ENCODE peak calls at places on chromosomes 2 and 18, in six cellular contexts. L, Q, O, F, W and Z are unnamed samples.

GRCh38 chr18:13235981-13236380 is 17.4 kb downstream of the LDLRAD4 start:
- DNase-seq in F (no peak), L (peak; percentile 50), W (no peak), O (peak; percentile 83), Q (no peak), Z (no peak)

GRCh38 chr2:145846986-145847385 is 1327.1 kb upstream of the ZEB2 start:
- DNase-seq in F (no peak), Q (no peak), O (no peak), L (no peak), W (no peak), Z (no peak)

GRCh38 chr2:98583866-98584618 is 24.3 kb downstream of the COA5 start:
- DNase-seq in Q (no peak), W (no peak), F (no peak), O (peak; percentile 28), L (peak; percentile 62), Z (no peak)

GRCh38 chr2:175463639-175464310 is 282.3 kb upstream of the ATP5MC3 start:
- DNase-seq in Q (no peak), L (no peak), F (no peak), O (no peak), W (no peak), Z (peak; percentile 99)

GRCh38 chr18:76256897-76257500 is 238.0 kb downstream of the ZNF516 start:
- DNase-seq in Q (peak; percentile 10), F (peak; percentile 59), O (no peak), L (peak; percentile 72), W (peak; percentile 30), Z (peak; percentile 43)

GRCh38 chr2:143110759-143111428 is 18.3 kb upstream of the ARHGAP15 start:
- DNase-seq in F (peak; percentile 24), W (peak; percentile 6), L (peak; percentile 80), Q (peak; percentile 47), O (peak; percentile 16), Z (peak; percentile 83)

GRCh38 chr2:127609031-127609751 is 36.8 kb upstream of the GPR17 start:
- DNase-seq in Q (no peak), L (peak; percentile 1), O (no peak), F (no peak), W (no peak), Z (no peak)

GRCh38 chr18:9851511-9851910 is 34.3 kb upstream of the TXNDC2 start:
- DNase-seq in F (no peak), W (no peak), Q (no peak), L (no peak), O (no peak), Z (peak; percentile 76)

GRCh38 chr18:77106331-77106730 is 26.3 kb downstream of the MBP start:
- DNase-seq in Q (no peak), O (peak; percentile 48), F (no peak), W (no peak), L (no peak), Z (peak; percentile 95)

GRCh38 chr2:148745151-148745851 is 100.8 kb downstream of the EPC2 start:
- DNase-seq in W (no peak), F (no peak), Q (no peak), L (no peak), O (no peak), Z (no peak)

GRCh38 chr2:171723724-171724683 is 36.7 kb downstream of the DYNC1I2 start:
- DNase-seq in O (no peak), Q (peak; percentile 18), L (no peak), W (no peak), F (peak; percentile 20), Z (peak; percentile 14)

GRCh38 chr2:119109823-119110222 is 48.7 kb downstream of the C1QL2 start:
- DNase-seq in Q (no peak), O (no peak), L (peak; percentile 71), W (no peak), F (no peak), Z (no peak)

GRCh38 chr2:223109341-223109740 is 57.4 kb downstream of the KCNE4 start:
- DNase-seq in O (no peak), F (peak; percentile 20), L (no peak), W (no peak), Q (no peak), Z (no peak)

GRCh38 chr2:223104336-223104735 is 52.3 kb downstream of the KCNE4 start:
- DNase-seq in W (no peak), O (no peak), Q (no peak), F (no peak), L (no peak), Z (peak; percentile 52)

GRCh38 chr2:223104741-223105140 is 52.8 kb downstream of the KCNE4 start:
- DNase-seq in O (no peak), F (no peak), W (no peak), L (no peak), Q (no peak), Z (no peak)

GRCh38 chr2:223108376-223109100 is 56.5 kb downstream of the KCNE4 start:
- DNase-seq in O (no peak), Q (no peak), W (no peak), L (peak; percentile 51), F (peak; percentile 26), Z (peak; percentile 25)

DNA sequence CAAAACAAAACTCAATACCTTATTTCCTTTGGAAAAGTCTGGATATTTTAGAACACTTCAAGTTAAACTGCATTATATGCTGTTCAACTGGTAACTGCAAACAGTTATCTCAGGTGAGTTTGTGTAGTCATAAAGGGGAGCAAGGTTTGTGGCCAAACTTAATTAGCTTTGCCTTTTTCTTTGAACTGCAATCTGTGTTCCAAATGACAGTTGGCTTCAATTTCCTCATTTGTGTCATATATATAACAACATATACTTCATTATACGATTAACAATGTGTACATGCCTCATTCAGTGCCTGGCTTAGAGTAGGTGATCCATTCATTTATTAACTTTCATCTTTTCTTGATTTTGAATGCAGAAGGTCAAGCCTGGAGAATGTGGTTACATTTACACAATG is 55.8 kb downstream of the KCNE4 start:
- DNase-seq in O (no peak), F (no peak), W (no peak), Q (no peak), L (no peak), Z (no peak)
- H3K4me3 ChIP-seq in O (no peak overlapping the region), F (no peak overlapping the region), W (no peak overlapping the region), Q (no peak overlapping the region), L (no peak overlapping the region), Z (no peak overlapping the region)

DNA sequence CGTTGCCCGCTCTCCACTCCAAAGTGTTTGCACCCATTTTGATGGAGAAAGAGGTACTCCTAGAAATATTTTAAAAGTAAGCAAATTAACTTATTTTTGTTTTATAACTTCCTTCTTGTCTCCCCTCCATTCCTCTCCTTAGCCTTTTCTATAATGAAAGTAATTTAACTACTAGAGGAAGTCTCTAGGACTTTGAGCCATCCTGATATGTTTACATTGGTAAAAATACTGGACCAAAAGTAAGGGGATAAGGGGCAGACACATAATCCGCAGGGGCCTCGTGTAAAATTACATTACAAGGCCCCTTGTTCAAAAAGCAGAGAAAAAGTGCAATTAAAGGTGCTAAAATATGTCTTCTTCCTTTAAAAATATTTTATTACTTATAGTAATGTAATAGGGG is 55.4 kb downstream of the MYOM1 start:
- DNase-seq in L (no peak), F (no peak), Q (no peak), O (no peak), W (no peak), Z (no peak)
- TF ChIP-seq CTCF in L (no peak), F (no peak), Q (no peak), O (no peak), W (no peak), Z (no peak)

DNA sequence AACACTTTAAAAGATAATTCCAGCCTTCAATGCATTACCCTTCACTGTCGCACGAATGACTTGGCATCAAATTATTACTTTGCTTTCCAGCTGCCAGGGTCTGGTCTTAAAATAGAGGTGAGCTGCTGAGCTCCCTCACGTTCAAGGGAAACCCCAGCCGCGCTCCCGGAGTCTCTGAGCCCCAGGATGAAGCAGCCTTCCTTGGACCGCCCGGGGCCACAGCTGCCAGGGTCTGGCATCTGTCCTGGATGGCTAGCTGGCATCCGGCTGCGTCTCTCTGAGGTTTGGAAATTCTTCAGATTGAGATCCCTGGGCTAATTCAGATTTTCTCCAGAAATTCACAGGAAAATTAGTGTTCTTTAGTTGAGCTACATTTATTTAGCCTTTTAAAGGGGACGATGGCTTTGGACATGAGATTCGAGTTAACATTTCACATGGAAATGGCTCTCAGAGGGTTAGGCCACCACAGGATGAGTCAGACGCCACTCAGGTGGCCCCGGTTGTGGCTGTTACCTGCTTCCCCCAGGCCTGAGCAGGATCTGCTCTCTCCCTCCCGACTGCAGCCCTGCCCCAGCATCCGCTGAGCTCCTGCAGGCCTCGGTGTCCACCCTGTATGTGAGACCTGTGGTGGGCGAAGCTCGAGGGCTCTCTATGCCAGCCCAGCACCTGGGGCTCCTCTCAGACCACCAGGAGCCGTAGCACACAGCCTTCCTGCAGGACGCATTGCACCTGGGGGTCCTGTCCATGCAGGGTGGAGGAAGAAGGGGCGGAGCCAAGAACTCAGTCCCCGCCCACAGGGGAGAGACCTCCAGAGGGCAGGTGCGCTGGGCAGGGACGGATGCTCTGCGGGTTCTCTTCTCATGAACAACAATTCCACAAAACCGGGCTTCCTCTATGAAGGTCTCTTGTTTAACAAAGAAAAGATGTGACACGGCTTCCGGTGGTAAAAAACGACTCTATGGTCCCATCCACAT is 255.5 kb downstream of the TWIST2 start:
- DNase-seq in Q (no peak), L (no peak), F (no peak), W (no peak), O (peak; percentile 93), Z (no peak)
- H3K4me3 ChIP-seq in Q (no peak overlapping the region), L (no peak overlapping the region), F (no peak overlapping the region), W (no peak overlapping the region), O (no peak overlapping the region), Z (no peak overlapping the region)

GRCh38 chr2:199596549-199596948 is 138.8 kb upstream of the SATB2 start:
- DNase-seq in L (no peak), Q (no peak), F (no peak), O (no peak), W (no peak), Z (peak; percentile 58)
- TF ChIP-seq CTCF in L (peak; percentile 24), Q (peak; percentile 63), F (peak; percentile 44), O (peak; percentile 43), W (peak; percentile 48), Z (peak; percentile 72)

DNA sequence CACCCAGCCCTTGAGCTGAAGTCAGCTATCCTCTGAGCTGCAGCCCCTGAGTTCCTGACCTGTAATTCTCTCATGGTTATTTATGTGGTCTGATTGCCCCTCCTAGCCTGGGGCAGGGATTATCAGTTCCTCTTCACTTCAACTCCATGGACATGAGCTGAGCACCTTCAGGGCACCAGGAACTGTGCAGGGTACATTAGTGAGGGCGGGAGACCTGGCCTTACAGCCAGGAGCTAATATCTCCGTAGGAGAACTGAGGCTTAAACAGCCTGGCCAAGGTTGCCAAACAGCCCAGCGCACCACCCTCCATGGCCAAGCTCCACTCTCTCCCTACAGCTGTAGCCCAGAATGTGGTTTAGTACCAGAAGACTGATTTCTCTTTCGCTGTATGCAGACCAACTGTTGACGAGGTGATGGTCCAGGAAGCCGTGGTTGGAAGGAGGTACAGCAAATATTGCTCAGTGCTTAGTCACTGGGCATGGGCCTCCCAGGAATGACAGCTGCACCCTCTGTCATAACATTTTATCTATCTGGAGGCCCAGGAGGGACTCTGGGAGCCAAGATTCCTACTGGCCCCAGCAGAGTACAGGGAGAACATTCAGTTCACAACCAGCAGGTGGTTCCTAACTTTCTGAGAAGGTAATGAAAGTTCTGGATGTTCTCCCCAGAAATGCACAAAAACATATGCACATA is 228.7 kb upstream of the SIX2 start:
- DNase-seq in L (peak; percentile 76), Q (no peak), W (peak; percentile 79), F (peak; percentile 97), O (peak; percentile 89), Z (peak; percentile 91)
- H3K4me3 ChIP-seq in L (no peak overlapping the region), Q (no peak overlapping the region), W (no peak overlapping the region), F (no peak overlapping the region), O (peak overlapping the region; percentile 42), Z (no peak overlapping the region)

DNA sequence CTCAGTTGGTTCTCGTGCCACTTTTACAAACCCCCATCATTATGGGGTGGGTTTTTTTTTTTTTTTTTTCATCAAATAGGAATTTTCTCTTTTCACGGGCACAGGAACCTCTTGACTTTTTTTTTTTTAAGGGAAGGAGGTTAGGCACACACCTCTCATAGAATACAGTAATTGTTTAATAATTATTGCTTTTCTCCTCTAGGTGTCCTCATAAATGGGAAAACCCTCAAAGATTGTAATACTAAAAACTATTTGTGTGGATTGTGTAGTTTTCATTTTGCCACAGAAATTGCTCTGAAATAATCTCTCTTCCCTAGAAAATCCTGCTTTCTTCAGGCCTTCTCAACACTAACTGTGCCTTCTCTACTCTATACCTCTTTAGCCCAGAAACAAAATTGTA is 147.3 kb downstream of the GREB1L start:
- DNase-seq in Q (no peak), O (no peak), W (no peak), L (no peak), F (no peak), Z (no peak)
- TF ChIP-seq CTCF in Q (no peak), O (no peak), W (no peak), L (no peak), F (peak; percentile 4), Z (no peak)